ENCODE peak calls at places on chromosomes 2 and 18, in four cellular contexts. One of them, this sample, is unnamed.

GRCh38 chr2:31060397-31060796 is 77.8 kb downstream of the GALNT14 start:
- DNase-seq in MCF 10A: no peak
- DNase-seq in endothelial cell: no peak
- DNase-seq in WERI-Rb-1: no peak
- DNase-seq in this sample: no peak

GRCh38 chr2:150860301-150860700 is 372.8 kb upstream of the RND3 start:
- DNase-seq in endothelial cell: no peak
- DNase-seq in WERI-Rb-1: no peak
- DNase-seq in MCF 10A: peak; percentile 38
- DNase-seq in this sample: no peak

GRCh38 chr2:45591073-45591472 is 20.0 kb downstream of the SRBD1 start:
- DNase-seq in MCF 10A: no peak
- DNase-seq in WERI-Rb-1: no peak
- DNase-seq in endothelial cell: no peak
- DNase-seq in this sample: no peak

GRCh38 chr2:239203443-239204142 is 197.2 kb downstream of the HDAC4 start:
- DNase-seq in WERI-Rb-1: no peak
- DNase-seq in endothelial cell: no peak
- DNase-seq in MCF 10A: no peak
- DNase-seq in this sample: no peak

GRCh38 chr2:110854355-110855081 is 122.1 kb downstream of the ACOXL start:
- DNase-seq in endothelial cell: no peak
- DNase-seq in MCF 10A: no peak
- DNase-seq in WERI-Rb-1: no peak
- DNase-seq in this sample: peak; percentile 44

GRCh38 chr2:36511858-36512630 is 85.9 kb downstream of the FEZ2 start:
- DNase-seq in MCF 10A: no peak
- DNase-seq in endothelial cell: no peak
- DNase-seq in WERI-Rb-1: no peak
- DNase-seq in this sample: no peak

GRCh38 chr2:20135631-20136050 is 84.2 kb upstream of the LAPTM4A start:
- DNase-seq in MCF 10A: peak; percentile 68
- DNase-seq in WERI-Rb-1: peak; percentile 88
- DNase-seq in endothelial cell: peak; percentile 69
- DNase-seq in this sample: peak; percentile 43

GRCh38 chr2:27051902-27052645 is 606 bp downstream of the AGBL5 start:
- DNase-seq in endothelial cell: no peak
- DNase-seq in WERI-Rb-1: peak; percentile 58
- DNase-seq in MCF 10A: peak; percentile 13
- DNase-seq in this sample: no peak

GRCh38 chr2:55111570-55112228 is 61.4 kb upstream of the RTN4 start:
- DNase-seq in endothelial cell: no peak
- DNase-seq in WERI-Rb-1: no peak
- DNase-seq in MCF 10A: peak; percentile 90
- DNase-seq in this sample: peak; percentile 60

GRCh38 chr2:233142355-233142897 is 82.3 kb downstream of the INPP5D start:
- DNase-seq in WERI-Rb-1: no peak
- DNase-seq in MCF 10A: no peak
- DNase-seq in endothelial cell: no peak
- DNase-seq in this sample: peak; percentile 38

GRCh38 chr2:112831380-112831930 is 5.1 kb downstream of the IL1B start:
- DNase-seq in WERI-Rb-1: no peak
- DNase-seq in endothelial cell: no peak
- DNase-seq in MCF 10A: no peak
- DNase-seq in this sample: no peak

GRCh38 chr2:218984239-218985020 is 554 bp downstream of the FEV start:
- DNase-seq in MCF 10A: no peak
- DNase-seq in WERI-Rb-1: peak; percentile 60
- DNase-seq in endothelial cell: peak; percentile 88
- DNase-seq in this sample: no peak

GRCh38 chr2:70468898-70469297 is 84.7 kb downstream of the TGFA start:
- DNase-seq in endothelial cell: no peak
- DNase-seq in WERI-Rb-1: no peak
- DNase-seq in MCF 10A: no peak
- DNase-seq in this sample: no peak

GRCh38 chr2:239676716-239677454 is 276.1 kb upstream of the HDAC4 start:
- DNase-seq in MCF 10A: no peak
- DNase-seq in WERI-Rb-1: no peak
- DNase-seq in endothelial cell: no peak
- DNase-seq in this sample: no peak

GRCh38 chr2:238668426-238668825 is 179.5 kb upstream of the TWIST2 start:
- DNase-seq in MCF 10A: no peak
- DNase-seq in endothelial cell: no peak
- DNase-seq in WERI-Rb-1: no peak
- DNase-seq in this sample: no peak

GRCh38 chr18:34929336-34929780 is 111.9 kb upstream of the MAPRE2 start:
- DNase-seq in MCF 10A: peak; percentile 56
- DNase-seq in endothelial cell: no peak
- DNase-seq in WERI-Rb-1: no peak
- DNase-seq in this sample: no peak

GRCh38 chr2:97936199-97936598 is 59.5 kb downstream of the TMEM131 start:
- DNase-seq in MCF 10A: peak; percentile 46
- DNase-seq in endothelial cell: no peak
- DNase-seq in WERI-Rb-1: peak; percentile 70
- DNase-seq in this sample: no peak

GRCh38 chr18:70490008-70490933 is 201.4 kb downstream of the SOCS6 start:
- DNase-seq in MCF 10A: peak; percentile 70
- DNase-seq in endothelial cell: peak; percentile 45
- DNase-seq in WERI-Rb-1: peak; percentile 24
- DNase-seq in this sample: peak; percentile 31

GRCh38 chr18:8374652-8375051 is 234.6 kb upstream of the RAB12 start:
- DNase-seq in endothelial cell: no peak
- DNase-seq in MCF 10A: no peak
- DNase-seq in WERI-Rb-1: no peak
- DNase-seq in this sample: no peak

GRCh38 chr18:54218299-54218698 is 6.2 kb downstream of the MBD2 start:
- DNase-seq in WERI-Rb-1: no peak
- DNase-seq in endothelial cell: no peak
- DNase-seq in MCF 10A: no peak
- DNase-seq in this sample: no peak

GRCh38 chr2:216643986-216644662 is 10.9 kb downstream of the IGFBP2 start:
- DNase-seq in WERI-Rb-1: no peak
- DNase-seq in endothelial cell: no peak
- DNase-seq in MCF 10A: peak; percentile 57
- DNase-seq in this sample: no peak

GRCh38 chr2:239601201-239601851 is 200.5 kb upstream of the HDAC4 start:
- DNase-seq in WERI-Rb-1: no peak
- DNase-seq in MCF 10A: no peak
- DNase-seq in endothelial cell: no peak
- DNase-seq in this sample: peak; percentile 11

GRCh38 chr2:237213325-237214040 is 127.8 kb downstream of the COPS8 start:
- DNase-seq in WERI-Rb-1: no peak
- DNase-seq in MCF 10A: peak; percentile 28
- DNase-seq in endothelial cell: no peak
- DNase-seq in this sample: no peak

GRCh38 chr2:26631401-26631800 is 9.8 kb downstream of the CIB4 start:
- DNase-seq in endothelial cell: no peak
- DNase-seq in WERI-Rb-1: no peak
- DNase-seq in MCF 10A: no peak
- DNase-seq in this sample: no peak

GRCh38 chr2:21422050-21422449 is 298.3 kb downstream of the TDRD15 start:
- DNase-seq in endothelial cell: peak; percentile 85
- DNase-seq in WERI-Rb-1: peak; percentile 91
- DNase-seq in MCF 10A: peak; percentile 8
- DNase-seq in this sample: peak; percentile 15

GRCh38 chr2:120133572-120134244 is 89.5 kb downstream of the TMEM185B start:
- DNase-seq in endothelial cell: no peak
- DNase-seq in WERI-Rb-1: no peak
- DNase-seq in MCF 10A: peak; percentile 58
- DNase-seq in this sample: no peak

GRCh38 chr2:238954841-238955521 is 107.1 kb downstream of the TWIST2 start:
- DNase-seq in endothelial cell: no peak
- DNase-seq in MCF 10A: no peak
- DNase-seq in WERI-Rb-1: no peak
- DNase-seq in this sample: no peak

GRCh38 chr2:239193426-239193825 is 207.4 kb downstream of the HDAC4 start:
- DNase-seq in endothelial cell: no peak
- DNase-seq in MCF 10A: no peak
- DNase-seq in WERI-Rb-1: no peak
- DNase-seq in this sample: no peak

GRCh38 chr2:234840336-234840735 is 111.5 kb upstream of the SH3BP4 start:
- DNase-seq in WERI-Rb-1: no peak
- DNase-seq in MCF 10A: peak; percentile 88
- DNase-seq in endothelial cell: peak; percentile 42
- DNase-seq in this sample: no peak

GRCh38 chr2:126971481-126972271 is 73.0 kb downstream of the TEX51 start:
- DNase-seq in MCF 10A: peak; percentile 65
- DNase-seq in endothelial cell: peak; percentile 82
- DNase-seq in WERI-Rb-1: peak; percentile 82
- DNase-seq in this sample: peak; percentile 52

GRCh38 chr2:37635359-37636208 is 35.9 kb downstream of the CDC42EP3 start:
- DNase-seq in endothelial cell: no peak
- DNase-seq in WERI-Rb-1: no peak
- DNase-seq in MCF 10A: peak; percentile 92
- DNase-seq in this sample: no peak

GRCh38 chr2:128510701-128511100 is 192.0 kb upstream of the HS6ST1 start:
- DNase-seq in endothelial cell: no peak
- DNase-seq in MCF 10A: no peak
- DNase-seq in WERI-Rb-1: no peak
- DNase-seq in this sample: no peak

GRCh38 chr2:234257859-234258561 is 207.5 kb downstream of the SPP2 start:
- DNase-seq in endothelial cell: peak; percentile 36
- DNase-seq in WERI-Rb-1: peak; percentile 76
- DNase-seq in MCF 10A: peak; percentile 97
- DNase-seq in this sample: peak; percentile 80

GRCh38 chr2:7722212-7722910 is 805.1 kb downstream of the RNF144A start:
- DNase-seq in MCF 10A: no peak
- DNase-seq in endothelial cell: no peak
- DNase-seq in WERI-Rb-1: no peak
- DNase-seq in this sample: no peak

GRCh38 chr2:7726989-7727388 is 809.8 kb downstream of the RNF144A start:
- DNase-seq in MCF 10A: no peak
- DNase-seq in WERI-Rb-1: no peak
- DNase-seq in endothelial cell: no peak
- DNase-seq in this sample: no peak

GRCh38 chr2:7725850-7726242 is 808.6 kb downstream of the RNF144A start:
- DNase-seq in MCF 10A: no peak
- DNase-seq in endothelial cell: no peak
- DNase-seq in WERI-Rb-1: no peak
- DNase-seq in this sample: no peak

GRCh38 chr2:7724336-7724735 is 807.1 kb downstream of the RNF144A start:
- DNase-seq in WERI-Rb-1: peak; percentile 71
- DNase-seq in endothelial cell: no peak
- DNase-seq in MCF 10A: no peak
- DNase-seq in this sample: no peak

DNA sequence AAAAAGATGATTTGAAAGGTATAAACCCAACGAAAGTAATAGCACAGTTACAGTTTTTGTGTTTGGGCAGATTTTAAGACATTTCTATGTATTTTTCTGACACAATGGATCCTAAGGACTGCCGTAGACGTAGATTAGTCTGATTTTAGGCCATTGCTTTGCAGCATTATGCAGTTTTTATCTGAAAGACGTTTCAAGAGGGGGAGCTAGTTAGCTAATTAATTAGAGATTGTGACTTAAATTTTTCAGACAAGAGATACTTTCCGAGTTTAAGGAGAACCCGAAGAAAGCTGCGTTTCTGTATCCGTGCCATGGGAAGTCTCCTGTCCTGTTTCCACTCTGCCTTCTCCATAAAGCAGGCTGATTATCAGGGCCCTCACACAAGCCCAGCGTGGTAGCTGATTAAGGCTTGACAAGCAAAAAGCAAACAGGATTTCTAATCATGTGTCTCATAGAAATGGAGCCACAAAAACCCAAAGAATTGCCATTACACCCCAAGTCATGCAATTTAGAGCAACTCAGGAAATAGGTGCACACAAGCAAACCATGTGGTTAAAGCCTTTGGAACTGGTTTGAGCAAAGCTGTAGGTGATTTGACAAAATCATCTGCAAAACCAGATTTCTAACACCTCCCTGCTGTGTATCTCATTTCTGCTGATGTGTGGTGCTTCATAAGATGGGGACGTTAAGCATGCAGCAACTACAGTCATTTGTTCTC is 808.1 kb downstream of the RNF144A start:
- DNase-seq in WERI-Rb-1: no peak
- DNase-seq in endothelial cell: no peak
- DNase-seq in MCF 10A: peak; percentile 4
- DNase-seq in this sample: peak; percentile 7
- TF ChIP-seq CTCF in WERI-Rb-1: no peak
- TF ChIP-seq CTCF in endothelial cell: no peak
- TF ChIP-seq CTCF in MCF 10A: no peak
- TF ChIP-seq CTCF in this sample: no peak

GRCh38 chr18:47595816-47596501 is 334.5 kb downstream of the SMAD2 start:
- DNase-seq in WERI-Rb-1: peak; percentile 78
- DNase-seq in endothelial cell: peak; percentile 37
- DNase-seq in MCF 10A: peak; percentile 38
- DNase-seq in this sample: peak; percentile 8
- TF ChIP-seq CTCF in WERI-Rb-1: peak; percentile 80
- TF ChIP-seq CTCF in endothelial cell: peak; percentile 72
- TF ChIP-seq CTCF in MCF 10A: peak; percentile 44
- TF ChIP-seq CTCF in this sample: peak; percentile 60

GRCh38 chr18:26812462-26812861 is 53.0 kb downstream of the AQP4 start:
- DNase-seq in endothelial cell: no peak
- DNase-seq in WERI-Rb-1: no peak
- DNase-seq in MCF 10A: no peak
- DNase-seq in this sample: no peak

GRCh38 chr18:26818461-26818860 is 47.0 kb downstream of the AQP4 start:
- DNase-seq in WERI-Rb-1: no peak
- DNase-seq in MCF 10A: no peak
- DNase-seq in endothelial cell: no peak
- DNase-seq in this sample: no peak

GRCh38 chr18:26813043-26813442 is 52.5 kb downstream of the AQP4 start:
- DNase-seq in MCF 10A: peak; percentile 58
- DNase-seq in WERI-Rb-1: peak; percentile 67
- DNase-seq in endothelial cell: peak; percentile 45
- DNase-seq in this sample: peak; percentile 56
- TF ChIP-seq CTCF in MCF 10A: peak; percentile 35
- TF ChIP-seq CTCF in WERI-Rb-1: peak; percentile 81
- TF ChIP-seq CTCF in endothelial cell: no peak
- TF ChIP-seq CTCF in this sample: peak; percentile 77

DNA sequence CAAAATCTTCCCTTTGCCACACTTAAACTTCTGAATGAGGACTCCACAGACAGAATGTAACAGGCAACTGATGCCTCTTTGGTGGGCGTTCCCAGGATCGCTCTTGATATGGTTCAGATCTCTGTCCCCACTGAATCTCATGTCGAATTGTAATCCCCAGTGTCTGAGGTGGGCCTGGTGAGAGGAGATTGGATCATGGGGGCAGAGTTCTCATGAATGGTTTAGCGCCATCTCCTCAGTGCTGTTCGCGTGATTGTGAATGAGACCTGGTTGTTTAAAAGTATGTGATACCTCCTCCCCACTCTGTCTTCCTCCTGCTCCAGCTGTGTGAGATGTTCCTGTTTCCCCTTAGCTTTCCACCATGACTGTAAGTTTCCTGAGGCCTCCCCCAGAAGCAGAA is 111.1 kb upstream of the SLC66A3 start:
- DNase-seq in WERI-Rb-1: no peak
- DNase-seq in MCF 10A: no peak
- DNase-seq in endothelial cell: no peak
- DNase-seq in this sample: no peak
- TF ChIP-seq CTCF in WERI-Rb-1: no peak
- TF ChIP-seq CTCF in MCF 10A: no peak
- TF ChIP-seq CTCF in endothelial cell: no peak
- TF ChIP-seq CTCF in this sample: no peak